ENCODE peak calls at places on chromosomes 11 and 22, in six cellular contexts. E is spleen, R is cardiac muscle cell, C is gastrocnemius medialis, F is HCT116, D is lower lobe of right lung. I is an unnamed sample.

GRCh38 chr11:112401036-112401769 is 140.5 kb upstream of the PLET1 start:
- DNase-seq in F (no peak), D (no peak), R (no peak), C (no peak), E (no peak), I (no peak)

GRCh38 chr11:10899542-10899830 is 41.6 kb upstream of the ZBED5 start:
- DNase-seq in R (no peak), F (no peak), C (peak; percentile 17), D (peak; percentile 58), E (no peak), I (no peak)

GRCh38 chr11:134837166-134837886 is 425.3 kb upstream of the B3GAT1 start:
- DNase-seq in C (no peak), E (no peak), F (no peak), D (no peak), R (no peak), I (no peak)

GRCh38 chr22:39384750-39385480 is 14.7 kb upstream of the TAB1 start:
- DNase-seq in D (no peak), E (no peak), F (no peak), R (peak; percentile 44), C (no peak), I (no peak)

GRCh38 chr11:75352417-75353206 is 1.2 kb upstream of the ARRB1 start:
- DNase-seq in F (no peak), C (no peak), E (peak; percentile 93), D (peak; percentile 90), R (no peak), I (no peak)

GRCh38 chr11:110298298-110298765 is 1.9 kb upstream of the RDX start:
- DNase-seq in E (no peak), D (no peak), R (no peak), C (no peak), F (no peak), I (no peak)

GRCh38 chr11:64656797-64657196 is 65.8 kb downstream of the SLC22A12 start:
- DNase-seq in D (no peak), C (no peak), E (no peak), R (peak; percentile 68), F (no peak), I (no peak)

GRCh38 chr22:42468841-42469240 is 36.6 kb upstream of the NFAM1 start:
- DNase-seq in F (no peak), E (no peak), R (no peak), D (no peak), C (no peak), I (no peak)

GRCh38 chr11:124891390-124891861 is 6.2 kb downstream of the ROBO4 start:
- DNase-seq in F (no peak), R (no peak), C (no peak), D (no peak), E (no peak), I (no peak)

GRCh38 chr11:68998390-68998911 is 14.6 kb downstream of the MRGPRF start:
- DNase-seq in C (no peak), D (peak; percentile 30), E (peak; percentile 54), F (no peak), R (peak; percentile 83), I (peak; percentile 32)

GRCh38 chr11:77019976-77020591 is 14.1 kb upstream of the B3GNT6 start:
- DNase-seq in E (no peak), D (no peak), C (no peak), F (peak; percentile 68), R (no peak), I (peak; percentile 10)

GRCh38 chr11:117259417-117259816 is 26.9 kb downstream of the RNF214 start:
- DNase-seq in E (no peak), R (no peak), D (no peak), C (no peak), F (no peak), I (peak; percentile 77)

GRCh38 chr11:44955019-44955738 is 4.5 kb upstream of the TP53I11 start:
- DNase-seq in R (no peak), E (no peak), C (peak; percentile 34), D (peak; percentile 66), F (no peak), I (peak; percentile 83)

GRCh38 chr22:33706100-33706499 is 214.2 kb downstream of the LARGE1 start:
- DNase-seq in C (no peak), R (peak; percentile 10), F (no peak), D (no peak), E (no peak), I (no peak)

GRCh38 chr22:46596032-46596441 is 24.1 kb upstream of the GRAMD4 start:
- DNase-seq in D (peak; percentile 50), E (peak; percentile 80), C (peak; percentile 59), R (no peak), F (no peak), I (no peak)

GRCh38 chr11:1203505-1204271 is 19.2 kb upstream of the MUC5B start:
- DNase-seq in D (peak; percentile 50), R (no peak), C (no peak), E (peak; percentile 71), F (peak; percentile 10), I (no peak)

GRCh38 chr11:134037093-134037908 is 31.6 kb upstream of the JAM3 start:
- DNase-seq in F (no peak), E (peak; percentile 89), D (peak; percentile 78), C (no peak), R (peak; percentile 74), I (peak; percentile 74)

GRCh38 chr11:65170058-65170534 is at the start of gene SPDYC:
- DNase-seq in R (no peak), D (no peak), F (peak; percentile 56), C (no peak), E (peak; percentile 56), I (no peak)

GRCh38 chr11:117097567-117098268 is 510 bp downstream of the SIK3 start:
- DNase-seq in R (peak; percentile 69), F (no peak), E (no peak), C (no peak), D (peak; percentile 69), I (no peak)

GRCh38 chr11:45974806-45975205 is 52.4 kb downstream of the LARGE2 start:
- DNase-seq in D (no peak), C (no peak), F (no peak), E (no peak), R (no peak), I (peak; percentile 60)

GRCh38 chr11:114250993-114251796 is 45.0 kb upstream of the NNMT start:
- DNase-seq in D (no peak), C (no peak), F (no peak), R (no peak), E (no peak), I (no peak)

GRCh38 chr11:28964811-28965210 is 856.6 kb downstream of the METTL15 start:
- DNase-seq in E (no peak), D (no peak), R (no peak), C (no peak), F (no peak), I (no peak)

GRCh38 chr22:19291218-19291579 is 320 bp downstream of the CLTCL1 start:
- DNase-seq in E (no peak), C (no peak), F (no peak), D (peak; percentile 65), R (peak; percentile 64), I (no peak)

GRCh38 chr22:45731041-45731797 is 59.6 kb downstream of the ATXN10 start:
- DNase-seq in F (no peak), C (no peak), D (no peak), E (no peak), R (peak; percentile 19), I (peak; percentile 40)

GRCh38 chr11:98625526-98625925 is 395.2 kb upstream of the CNTN5 start:
- DNase-seq in C (no peak), F (no peak), D (no peak), R (no peak), E (no peak), I (no peak)

GRCh38 chr11:124108158-124108557 is 7.1 kb upstream of the VWA5A start:
- DNase-seq in D (no peak), C (no peak), F (peak; percentile 22), R (peak; percentile 7), E (no peak), I (peak; percentile 47)

GRCh38 chr11:100719362-100719761 is 32.3 kb downstream of the ARHGAP42 start:
- DNase-seq in C (no peak), E (no peak), F (no peak), D (no peak), R (peak; percentile 26), I (peak; percentile 8)

GRCh38 chr11:47551086-47551485 is 1.8 kb downstream of the CELF1 start:
- DNase-seq in C (no peak), R (peak; percentile 35), F (no peak), E (no peak), D (no peak), I (peak; percentile 50)
- H3K4me3 ChIP-seq in C (peak overlapping the region; percentile 92), R (no peak overlapping the region), F (peak overlapping the region; percentile 97), E (peak overlapping the region; percentile 95), D (peak overlapping the region; percentile 96), I (peak overlapping the region; percentile 99)

GRCh38 chr22:17562906-17563870 is at the start of gene SLC25A18:
- DNase-seq in C (peak; percentile 88), F (no peak), D (no peak), R (peak; percentile 39), E (peak; percentile 9), I (no peak)
- TF ChIP-seq CTCF in C (peak; percentile 12), F (peak; percentile 28), D (no peak), R (peak; percentile 29), E (no peak), I (no peak)

GRCh38 chr22:37544955-37545702 is 15.2 kb upstream of the CDC42EP1 start:
- DNase-seq in E (no peak), C (no peak), F (no peak), R (peak; percentile 66), D (peak; percentile 82), I (peak; percentile 70)

GRCh38 chr22:37547249-37547741 is 13.0 kb upstream of the CDC42EP1 start:
- DNase-seq in F (no peak), R (no peak), C (no peak), D (no peak), E (no peak), I (peak; percentile 49)

GRCh38 chr22:37542959-37543358 is 17.3 kb upstream of the CDC42EP1 start:
- DNase-seq in C (no peak), F (no peak), D (no peak), E (no peak), R (no peak), I (no peak)

GRCh38 chr22:37546436-37547248 is 13.6 kb upstream of the CDC42EP1 start:
- DNase-seq in D (peak; percentile 73), E (no peak), F (no peak), C (no peak), R (peak; percentile 60), I (peak; percentile 89)

GRCh38 chr22:37545703-37546435 is 14.4 kb upstream of the CDC42EP1 start:
- DNase-seq in C (peak; percentile 64), R (peak; percentile 71), F (no peak), E (peak; percentile 84), D (peak; percentile 90), I (peak; percentile 97)
- H3K4me3 ChIP-seq in C (peak overlapping the region; percentile 30), R (no peak overlapping the region), F (peak overlapping the region; percentile 46), E (no peak overlapping the region), D (peak overlapping the region; percentile 37), I (peak overlapping the region; percentile 28)

DNA sequence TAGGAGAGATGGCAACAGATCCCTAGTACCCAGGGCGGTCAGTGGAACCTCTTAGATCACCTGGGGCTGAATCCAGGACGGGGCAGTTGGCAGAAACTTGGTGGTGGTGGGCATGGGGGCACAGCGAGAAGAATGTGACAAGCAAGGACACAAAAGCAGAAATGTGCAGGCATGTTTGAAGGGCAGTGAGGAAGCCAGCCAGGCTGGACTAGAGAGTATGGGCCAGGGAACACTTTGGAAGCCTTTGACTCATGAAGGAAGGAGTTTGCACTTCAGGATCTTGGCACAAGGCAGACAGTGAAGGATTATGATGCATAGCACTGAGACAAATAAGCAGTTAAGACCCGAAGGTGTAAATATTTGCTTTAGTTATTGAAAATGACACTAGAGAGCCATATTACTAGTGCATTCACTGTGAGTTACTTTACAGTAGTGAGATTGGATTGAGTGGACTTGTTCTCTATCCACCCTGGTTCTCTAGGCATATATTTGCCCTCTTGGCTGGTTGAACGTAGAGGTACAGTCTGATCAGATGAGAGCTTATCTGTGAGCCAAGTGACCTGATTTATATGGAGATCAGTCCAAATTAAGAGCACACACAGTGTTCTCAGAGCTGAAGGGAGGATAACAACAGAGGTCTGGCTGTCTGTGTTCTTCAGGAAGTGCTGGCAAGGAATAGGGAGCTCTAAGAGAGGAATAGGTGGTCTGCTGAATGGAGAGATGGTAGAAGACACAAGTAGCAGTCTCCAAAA is 210.4 kb downstream of the SNX19 start:
- DNase-seq in F (no peak), C (no peak), D (no peak), R (no peak), E (no peak), I (peak; percentile 45)
- TF ChIP-seq CTCF in F (no peak), C (no peak), D (no peak), R (no peak), E (no peak), I (no peak)

I was measured in fibroblast of the aortic adventitia.